ENCODE peak calls at places on chromosomes 5 and 9, in nine cellular contexts. D, N, X, L, Y, M, B, S and A are unnamed samples.

GRCh38 chr5:159732220-159732619 is 184.1 kb upstream of the ADRA1B start:
- DNase-seq in D (no peak), N (no peak), X (no peak), L (no peak), Y (no peak), M (no peak), B (no peak), S (no peak), A (no peak)

GRCh38 chr5:133508845-133509741 is 103.2 kb downstream of the FSTL4 start:
- DNase-seq in D (no peak), N (no peak), X (no peak), L (no peak), Y (no peak), M (no peak), B (no peak), S (no peak), A (no peak)

GRCh38 chr9:90053027-90053426 is 448.2 kb downstream of the GADD45G start:
- DNase-seq in D (no peak), N (no peak), X (no peak), L (no peak), Y (no peak), M (no peak), B (peak), S (no peak), A (no peak)

GRCh38 chr5:164353155-164353554 is 847.7 kb downstream of the MAT2B start:
- DNase-seq in D (no peak), N (no peak), X (peak), L (no peak), Y (no peak), M (no peak), B (peak), S (no peak), A (no peak)

GRCh38 chr9:103837940-103838339 is 256.2 kb upstream of the SMC2 start:
- DNase-seq in D (no peak), N (no peak), X (no peak), L (no peak), Y (no peak), M (no peak), B (no peak), S (no peak), A (no peak)

GRCh38 chr9:108634669-108635462 is 220.9 kb downstream of the ACTL7B start:
- DNase-seq in D (no peak), N (no peak), X (no peak), L (no peak), Y (no peak), M (no peak), B (no peak), S (no peak), A (no peak)

GRCh38 chr5:141734501-141735231 is 52.6 kb upstream of the ARAP3 start:
- DNase-seq in D (peak), N (no peak), X (peak), L (no peak), Y (peak), M (peak), B (peak), S (no peak), A (peak)

GRCh38 chr5:126389179-126389578 is 34.0 kb upstream of the GRAMD2B start:
- DNase-seq in D (no peak), N (no peak), X (no peak), L (no peak), Y (no peak), M (no peak), B (no peak), S (no peak), A (no peak)

GRCh38 chr9:98007251-98007928 is 24.2 kb downstream of the ANP32B start:
- DNase-seq in D (no peak), N (no peak), X (no peak), L (no peak), Y (no peak), M (no peak), B (no peak), S (no peak), A (no peak)

GRCh38 chr5:31853398-31854135 is 214.6 kb downstream of the PDZD2 start:
- DNase-seq in D (no peak), N (no peak), X (no peak), L (no peak), Y (no peak), M (no peak), B (no peak), S (peak), A (no peak)

GRCh38 chr9:78620764-78621163 is 323.8 kb downstream of the PSAT1 start:
- DNase-seq in D (peak), N (no peak), X (peak), L (no peak), Y (no peak), M (no peak), B (no peak), S (no peak), A (no peak)

GRCh38 chr5:72618699-72619098 is 111.5 kb upstream of the ZNF366 start:
- DNase-seq in D (no peak), N (no peak), X (peak), L (no peak), Y (no peak), M (no peak), B (no peak), S (no peak), A (no peak)

GRCh38 chr5:53422539-53422938 is 57.9 kb upstream of the FST start:
- DNase-seq in D (no peak), N (no peak), X (peak), L (no peak), Y (no peak), M (no peak), B (no peak), S (no peak), A (no peak)

GRCh38 chr9:123174887-123175518 is 93.4 kb downstream of the STRBP start:
- DNase-seq in D (no peak), N (no peak), X (no peak), L (no peak), Y (no peak), M (no peak), B (no peak), S (no peak), A (no peak)

GRCh38 chr5:3163626-3164025 is 412.1 kb upstream of the IRX2 start:
- DNase-seq in D (no peak), N (no peak), X (no peak), L (no peak), Y (no peak), M (no peak), B (no peak), S (no peak), A (no peak)

GRCh38 chr5:126801992-126802294 is 25.0 kb downstream of the LMNB1 start:
- DNase-seq in D (no peak), N (no peak), X (peak), L (no peak), Y (no peak), M (no peak), B (peak), S (no peak), A (no peak)

GRCh38 chr9:136191549-136192286 is 13.2 kb downstream of the LHX3 start:
- DNase-seq in D (no peak), N (no peak), X (peak), L (no peak), Y (no peak), M (no peak), B (no peak), S (no peak), A (no peak)

GRCh38 chr5:125311743-125312142 is 565.3 kb upstream of the ZNF608 start:
- DNase-seq in D (peak), N (no peak), X (peak), L (no peak), Y (no peak), M (peak), B (no peak), S (no peak), A (no peak)

GRCh38 chr5:126477281-126477680 is 54.1 kb downstream of the GRAMD2B start:
- DNase-seq in D (no peak), N (no peak), X (no peak), L (no peak), Y (no peak), M (no peak), B (no peak), S (no peak), A (no peak)

GRCh38 chr5:173453167-173453566 is 125.0 kb upstream of the STC2 start:
- DNase-seq in D (no peak), N (no peak), X (no peak), L (no peak), Y (no peak), M (no peak), B (no peak), S (no peak), A (no peak)
- H3K27ac ChIP-seq in D (peak), N (peak), X (peak), L (no peak), Y (peak), M (peak), B (no peak), S (peak), A (no peak)

GRCh38 chr5:25119654-25120053 is 474.9 kb upstream of the CDH10 start:
- DNase-seq in D (no peak), N (no peak), X (peak), L (no peak), Y (no peak), M (peak), B (peak), S (no peak), A (no peak)
- TF ChIP-seq CTCF in D (peak), N (no peak), X (peak), L (no peak), Y (no peak), M (no peak), B (peak), S (no peak), A (no peak)

GRCh38 chr9:32525506-32525905 is 490 bp downstream of the RIGI start:
- DNase-seq in D (no peak), N (no peak), X (peak), L (no peak), Y (no peak), M (no peak), B (peak), S (no peak), A (peak)
- H3K27ac ChIP-seq in D (peak), N (peak), X (peak), L (peak), Y (peak), M (peak), B (peak), S (peak), A (peak)

DNA sequence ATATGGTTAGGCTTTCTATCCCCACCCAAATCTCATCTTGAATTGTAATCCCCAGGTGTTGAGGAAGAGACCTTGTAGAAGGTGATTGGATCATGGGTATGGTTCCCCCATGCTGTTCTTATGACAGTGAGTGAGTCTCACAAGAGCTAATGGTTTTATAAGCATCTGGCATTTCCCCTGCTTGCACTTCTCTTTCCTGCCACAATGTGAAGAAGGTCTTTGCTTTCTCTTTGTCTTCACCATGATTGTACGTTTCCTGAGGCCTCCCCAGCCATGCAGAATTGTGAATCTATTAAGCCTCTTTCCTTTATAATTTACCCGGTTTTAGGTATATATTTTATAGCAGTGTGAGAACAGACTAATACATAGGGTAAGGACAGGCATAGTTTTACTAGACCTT is 334.5 kb downstream of the TLR4 start:
- DNase-seq in D (no peak), N (no peak), X (no peak), L (no peak), Y (no peak), M (no peak), B (no peak), S (no peak), A (no peak)
- TF ChIP-seq CTCF in D (no peak), N (no peak), X (no peak), L (no peak), Y (no peak), M (no peak), B (no peak), S (no peak), A (no peak)